ENCODE peak calls at places on chromosomes 4 and X, in ten cellular contexts. H is H9, M is GM10248, J is mucosa of descending colon, R is colonic mucosa, L is brain microvascular endothelial cell, I is fibroblast of mammary gland, K is progenitor cell of endocrine pancreas, F is HFF-Myc, B is nephron progenitor cell. O is an unnamed sample.

GRCh38 chrX:3443186-3443585 is 96.7 kb upstream of the MXRA5 start:
- DNase-seq in H (no peak), M (no peak), J (no peak), R (no peak), L (no peak), I (no peak), K (no peak), F (no peak), B (no peak), O (no peak)

GRCh38 chrX:77768787-77769186 is 17.2 kb downstream of the ATRX start:
- DNase-seq in H (no peak), M (no peak), J (no peak), R (no peak), L (no peak), I (no peak), K (no peak), F (no peak), B (no peak), O (no peak)

GRCh38 chr4:94307231-94307840 is 35.3 kb downstream of the HPGDS start:
- DNase-seq in H (no peak), M (no peak), J (no peak), R (no peak), L (peak), I (no peak), K (no peak), F (no peak), B (no peak), O (no peak)

GRCh38 chrX:33087411-33087810 is 123.9 kb downstream of the DMD start:
- DNase-seq in H (no peak), M (no peak), J (no peak), R (no peak), L (no peak), I (no peak), K (no peak), F (no peak), B (no peak), O (no peak)

GRCh38 chr4:111984169-111984873 is 160.9 kb upstream of the FAM241A start:
- DNase-seq in H (no peak), M (no peak), J (no peak), R (no peak), L (no peak), I (no peak), K (no peak), F (no peak), B (no peak), O (no peak)

GRCh38 chrX:2159393-2159792 is 341.4 kb downstream of the DHRSX start:
- DNase-seq in H (no peak), M (no peak), J (no peak), R (no peak), L (no peak), I (no peak), K (no peak), F (no peak), B (no peak), O (no peak)

GRCh38 chr4:42458686-42459085 is 61.4 kb downstream of the SHISA3 start:
- DNase-seq in H (no peak), M (no peak), J (no peak), R (no peak), L (no peak), I (no peak), K (no peak), F (no peak), B (no peak), O (no peak)

GRCh38 chr4:176799653-176800052 is 6.9 kb upstream of the VEGFC start:
- DNase-seq in H (no peak), M (no peak), J (no peak), R (no peak), L (no peak), I (no peak), K (no peak), F (no peak), B (no peak), O (no peak)

GRCh38 chrX:43718081-43718480 is 62.0 kb downstream of the MAOA start:
- DNase-seq in H (no peak), M (no peak), J (no peak), R (no peak), L (no peak), I (no peak), K (no peak), F (no peak), B (no peak), O (no peak)

GRCh38 chr4:41038304-41038703 is 176.0 kb downstream of the APBB2 start:
- DNase-seq in H (no peak), M (no peak), J (no peak), R (no peak), L (no peak), I (no peak), K (no peak), F (no peak), B (no peak), O (no peak)

GRCh38 chr4:41044165-41044564 is 170.2 kb downstream of the APBB2 start:
- DNase-seq in H (no peak), M (no peak), J (no peak), R (no peak), L (no peak), I (peak), K (no peak), F (no peak), B (no peak), O (no peak)

GRCh38 chr4:41044791-41045190 is 169.6 kb downstream of the APBB2 start:
- DNase-seq in H (no peak), M (no peak), J (no peak), R (no peak), L (no peak), I (no peak), K (no peak), F (no peak), B (no peak), O (no peak)

GRCh38 chr4:41039312-41039711 is 175.0 kb downstream of the APBB2 start:
- DNase-seq in H (no peak), M (no peak), J (no peak), R (no peak), L (no peak), I (no peak), K (no peak), F (no peak), B (no peak), O (no peak)

DNA sequence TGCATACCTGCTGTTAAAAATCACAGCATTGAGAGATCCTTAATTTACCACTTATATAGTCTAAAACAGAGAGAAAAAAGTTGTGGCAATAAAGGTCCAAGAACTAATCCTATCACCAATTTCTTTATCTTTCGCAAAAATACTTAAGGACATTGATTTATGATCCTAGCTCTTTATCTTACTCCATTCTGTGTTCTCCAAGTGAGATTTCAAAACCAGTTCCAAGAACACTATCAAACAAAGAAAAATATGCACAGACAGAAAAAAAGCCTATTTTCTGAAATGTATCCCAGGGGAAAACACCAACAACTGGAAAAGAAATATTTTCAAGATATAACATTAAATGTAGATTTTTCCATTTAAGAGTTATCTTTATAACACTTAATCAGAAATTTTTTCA is 172.8 kb downstream of the APBB2 start:
- DNase-seq in H (no peak), M (no peak), J (no peak), R (no peak), L (no peak), I (no peak), K (no peak), F (no peak), B (no peak), O (no peak)
- TF ChIP-seq CTCF in H (no peak), M (no peak), J (no peak), R (no peak), L (no peak), I (no peak), K (no peak), F (no peak), B (no peak), O (no peak)

GRCh38 chrX:66028936-66029335 is 10.9 kb downstream of the VSIG4 start:
- DNase-seq in H (no peak), M (no peak), J (no peak), R (no peak), L (no peak), I (no peak), K (no peak), F (no peak), B (no peak), O (no peak)

GRCh38 chrX:66035667-66036066 is 4.2 kb downstream of the VSIG4 start:
- DNase-seq in H (no peak), M (no peak), J (no peak), R (no peak), L (no peak), I (no peak), K (no peak), F (no peak), B (no peak), O (no peak)

GRCh38 chrX:66030505-66031317 is 9.2 kb downstream of the VSIG4 start:
- DNase-seq in H (peak), M (no peak), J (no peak), R (peak), L (peak), I (peak), K (no peak), F (no peak), B (peak), O (no peak)
- TF ChIP-seq CTCF in H (peak), M (peak), J (peak), R (peak), L (peak), I (peak), K (peak), F (peak), B (peak), O (no peak)

GRCh38 chr4:133147922-133148689 is 988 bp upstream of the PCDH10 start:
- DNase-seq in H (peak), M (no peak), J (no peak), R (no peak), L (peak), I (peak), K (no peak), F (no peak), B (peak), O (no peak)
- TF ChIP-seq CTCF in H (peak), M (no peak), J (no peak), R (no peak), L (peak), I (no peak), K (peak), F (no peak), B (peak), O (no peak)

DNA sequence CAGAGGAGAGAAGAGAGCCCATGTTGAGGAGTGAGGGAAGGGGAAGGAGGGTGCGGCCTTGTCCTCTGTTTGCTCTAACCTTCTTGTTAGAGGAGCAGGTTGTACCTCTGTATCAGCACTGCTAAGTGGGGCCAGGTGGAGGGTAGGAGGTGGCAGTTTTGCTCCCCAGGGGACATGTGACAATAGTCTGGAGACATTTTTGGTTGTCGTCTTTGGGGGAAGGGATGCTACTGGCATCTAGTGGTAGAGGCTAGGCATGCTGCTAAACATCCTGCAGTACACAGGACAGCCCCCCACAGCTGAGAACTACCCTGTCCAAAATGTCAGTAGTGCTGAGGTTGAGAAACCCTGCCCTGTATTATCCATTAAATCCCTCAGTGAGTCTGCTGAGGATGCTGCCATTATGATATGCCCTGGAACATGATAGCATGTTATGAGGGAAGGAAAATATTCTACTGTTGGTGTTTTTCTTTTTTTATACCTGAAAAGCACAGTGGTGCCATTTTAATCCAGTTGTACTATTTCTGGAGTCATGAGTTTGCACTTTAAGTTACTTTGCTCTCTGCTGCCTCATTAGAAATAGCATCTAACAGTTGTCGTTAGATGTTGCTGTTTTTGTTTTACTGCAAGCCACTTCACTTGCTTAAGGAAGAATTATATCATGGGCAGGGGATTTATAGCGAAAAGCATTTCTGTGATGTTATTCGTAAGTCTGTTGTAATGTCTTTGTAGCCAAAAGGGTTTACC is 90.6 kb downstream of the LRP2BP start:
- DNase-seq in H (peak), M (peak), J (no peak), R (no peak), L (no peak), I (peak), K (no peak), F (peak), B (no peak), O (no peak)
- TF ChIP-seq CTCF in H (peak), M (peak), J (no peak), R (no peak), L (peak), I (peak), K (peak), F (peak), B (peak), O (no peak)

GRCh38 chr4:153159728-153160221 is 44.5 kb upstream of the TRIM2 start:
- DNase-seq in H (no peak), M (no peak), J (no peak), R (no peak), L (no peak), I (peak), K (no peak), F (no peak), B (no peak), O (no peak)

GRCh38 chr4:153153339-153153851 is 50.8 kb upstream of the TRIM2 start:
- DNase-seq in H (peak), M (peak), J (peak), R (peak), L (peak), I (no peak), K (peak), F (no peak), B (peak), O (peak)

GRCh38 chr4:153154010-153154975 is 50.0 kb upstream of the TRIM2 start:
- DNase-seq in H (no peak), M (no peak), J (no peak), R (peak), L (peak), I (peak), K (no peak), F (no peak), B (no peak), O (no peak)

GRCh38 chr4:153159016-153159415 is 45.2 kb upstream of the TRIM2 start:
- DNase-seq in H (no peak), M (no peak), J (no peak), R (no peak), L (no peak), I (no peak), K (no peak), F (no peak), B (no peak), O (no peak)

GRCh38 chr4:153156263-153156662 is 48.0 kb upstream of the TRIM2 start:
- DNase-seq in H (no peak), M (no peak), J (no peak), R (no peak), L (no peak), I (no peak), K (no peak), F (no peak), B (peak), O (no peak)
- TF ChIP-seq CTCF in H (peak), M (peak), J (no peak), R (no peak), L (peak), I (no peak), K (no peak), F (no peak), B (no peak), O (no peak)

DNA sequence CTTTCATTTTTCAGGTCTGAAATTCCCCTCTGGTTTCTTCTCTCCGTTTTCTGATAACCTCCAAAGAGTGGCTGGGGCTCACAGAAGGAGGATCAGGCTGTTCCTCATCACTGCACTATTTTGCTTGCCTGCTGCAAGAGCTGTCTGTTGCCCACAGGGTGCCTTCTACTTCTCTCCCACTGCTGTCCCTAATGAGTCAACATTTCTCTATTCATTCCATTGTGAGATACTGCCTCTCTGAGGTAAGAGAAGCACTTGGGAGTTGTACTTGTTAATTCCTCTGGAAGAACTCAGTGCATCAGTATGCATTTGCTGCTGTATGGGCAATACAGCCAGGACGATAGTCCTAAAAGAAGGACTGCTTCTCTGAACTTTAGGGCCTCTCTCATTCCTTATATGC is 34.8 kb downstream of the CT47B1 start:
- DNase-seq in H (no peak), M (no peak), J (no peak), R (no peak), L (peak), I (peak), K (no peak), F (no peak), B (no peak), O (no peak)
- TF ChIP-seq CTCF in H (no peak), M (no peak), J (no peak), R (no peak), L (no peak), I (no peak), K (no peak), F (no peak), B (no peak), O (no peak)

GRCh38 chrX:101460669-101461068 is 24.6 kb upstream of the ARMCX4 start:
- DNase-seq in H (no peak), M (no peak), J (no peak), R (no peak), L (no peak), I (peak), K (no peak), F (no peak), B (no peak), O (no peak)

GRCh38 chrX:101462892-101463291 is 22.4 kb upstream of the ARMCX4 start:
- DNase-seq in H (peak), M (peak), J (no peak), R (no peak), L (peak), I (peak), K (no peak), F (no peak), B (no peak), O (no peak)
- TF ChIP-seq CTCF in H (peak), M (no peak), J (no peak), R (peak), L (peak), I (peak), K (peak), F (peak), B (no peak), O (no peak)

GRCh38 chrX:110409925-110410324 is 51.3 kb downstream of the RTL9 start:
- DNase-seq in H (no peak), M (no peak), J (no peak), R (no peak), L (peak), I (peak), K (no peak), F (no peak), B (no peak), O (no peak)
- TF ChIP-seq CTCF in H (no peak), M (no peak), J (no peak), R (no peak), L (no peak), I (no peak), K (no peak), F (no peak), B (no peak), O (no peak)

GRCh38 chrX:30735839-30736238 is 82.6 kb downstream of the GK start:
- DNase-seq in H (peak), M (peak), J (no peak), R (peak), L (peak), I (peak), K (peak), F (peak), B (peak), O (peak)
- TF ChIP-seq CTCF in H (peak), M (peak), J (no peak), R (peak), L (peak), I (peak), K (peak), F (peak), B (peak), O (no peak)

GRCh38 chr4:137819964-137820383 is 287.7 kb upstream of the PCDH18 start:
- DNase-seq in H (peak), M (peak), J (no peak), R (no peak), L (peak), I (peak), K (no peak), F (peak), B (no peak), O (no peak)
- TF ChIP-seq CTCF in H (peak), M (peak), J (no peak), R (no peak), L (peak), I (peak), K (peak), F (peak), B (peak), O (no peak)